ENCODE peak calls at places on chromosomes 3 and 15, in six cellular contexts. One of them, this sample, is unnamed.

GRCh38 chr15:93420050-93420452 is 331.0 kb upstream of the RGMA start:
- DNase-seq in IMR-90: no peak
- DNase-seq in mammary epithelial cell: peak; percentile 2
- DNase-seq in tibial artery: no peak
- DNase-seq in heart left ventricle: no peak
- DNase-seq in cardiac muscle cell: no peak
- DNase-seq in this sample: no peak

GRCh38 chr15:98518823-98519561 is 129.3 kb upstream of the IGF1R start:
- DNase-seq in IMR-90: peak; percentile 76
- DNase-seq in mammary epithelial cell: peak; percentile 57
- DNase-seq in tibial artery: no peak
- DNase-seq in heart left ventricle: peak; percentile 50
- DNase-seq in cardiac muscle cell: peak; percentile 85
- DNase-seq in this sample: peak; percentile 67

GRCh38 chr15:33492434-33493052 is 181.8 kb downstream of the RYR3 start:
- DNase-seq in IMR-90: no peak
- DNase-seq in mammary epithelial cell: no peak
- DNase-seq in tibial artery: no peak
- DNase-seq in heart left ventricle: no peak
- DNase-seq in cardiac muscle cell: no peak
- DNase-seq in this sample: no peak

GRCh38 chr15:89575656-89576416 is 567 bp downstream of the TICRR start:
- DNase-seq in IMR-90: peak; percentile 4
- DNase-seq in mammary epithelial cell: peak; percentile 37
- DNase-seq in tibial artery: no peak
- DNase-seq in heart left ventricle: no peak
- DNase-seq in cardiac muscle cell: peak; percentile 33
- DNase-seq in this sample: no peak

GRCh38 chr3:142004025-142004424 is 127.6 kb downstream of the ATP1B3 start:
- DNase-seq in IMR-90: no peak
- DNase-seq in mammary epithelial cell: no peak
- DNase-seq in tibial artery: no peak
- DNase-seq in heart left ventricle: no peak
- DNase-seq in cardiac muscle cell: no peak
- DNase-seq in this sample: no peak

GRCh38 chr3:107855710-107856109 is 235.1 kb downstream of the CD47 start:
- DNase-seq in IMR-90: peak; percentile 13
- DNase-seq in mammary epithelial cell: peak; percentile 36
- DNase-seq in tibial artery: no peak
- DNase-seq in heart left ventricle: no peak
- DNase-seq in cardiac muscle cell: peak; percentile 45
- DNase-seq in this sample: no peak

GRCh38 chr3:61908344-61908743 is 347.0 kb downstream of the PTPRG start:
- DNase-seq in IMR-90: peak; percentile 64
- DNase-seq in mammary epithelial cell: peak; percentile 20
- DNase-seq in tibial artery: no peak
- DNase-seq in heart left ventricle: no peak
- DNase-seq in cardiac muscle cell: peak; percentile 51
- DNase-seq in this sample: no peak

GRCh38 chr3:113314923-113315322 is 103.6 kb downstream of the BOC start:
- DNase-seq in IMR-90: no peak
- DNase-seq in mammary epithelial cell: no peak
- DNase-seq in tibial artery: no peak
- DNase-seq in heart left ventricle: no peak
- DNase-seq in cardiac muscle cell: no peak
- DNase-seq in this sample: no peak

GRCh38 chr3:29167180-29167579 is 113.7 kb upstream of the RBMS3 start:
- DNase-seq in IMR-90: peak; percentile 75
- DNase-seq in mammary epithelial cell: no peak
- DNase-seq in tibial artery: no peak
- DNase-seq in heart left ventricle: no peak
- DNase-seq in cardiac muscle cell: no peak
- DNase-seq in this sample: no peak

GRCh38 chr15:37143351-37143750 is 43.0 kb upstream of the MEIS2 start:
- DNase-seq in IMR-90: no peak
- DNase-seq in mammary epithelial cell: no peak
- DNase-seq in tibial artery: no peak
- DNase-seq in heart left ventricle: no peak
- DNase-seq in cardiac muscle cell: no peak
- DNase-seq in this sample: no peak

GRCh38 chr3:88785841-88786240 is 321.6 kb upstream of the EPHA3 start:
- DNase-seq in IMR-90: no peak
- DNase-seq in mammary epithelial cell: no peak
- DNase-seq in tibial artery: no peak
- DNase-seq in heart left ventricle: no peak
- DNase-seq in cardiac muscle cell: no peak
- DNase-seq in this sample: no peak

GRCh38 chr3:129502641-129503386 is 25.6 kb upstream of the RHO start:
- DNase-seq in IMR-90: no peak
- DNase-seq in mammary epithelial cell: no peak
- DNase-seq in tibial artery: no peak
- DNase-seq in heart left ventricle: peak; percentile 69
- DNase-seq in cardiac muscle cell: no peak
- DNase-seq in this sample: no peak

GRCh38 chr3:136350132-136350531 is 100.0 kb downstream of the PCCB start:
- DNase-seq in IMR-90: peak; percentile 98
- DNase-seq in mammary epithelial cell: peak; percentile 83
- DNase-seq in tibial artery: no peak
- DNase-seq in heart left ventricle: no peak
- DNase-seq in cardiac muscle cell: peak; percentile 95
- DNase-seq in this sample: peak; percentile 91

GRCh38 chr3:83321457-83321856 is 1560.0 kb upstream of the GBE1 start:
- DNase-seq in IMR-90: no peak
- DNase-seq in mammary epithelial cell: no peak
- DNase-seq in tibial artery: no peak
- DNase-seq in heart left ventricle: no peak
- DNase-seq in cardiac muscle cell: no peak
- DNase-seq in this sample: no peak

GRCh38 chr15:72168131-72168825 is 29.3 kb downstream of the GRAMD2A start:
- DNase-seq in IMR-90: peak; percentile 38
- DNase-seq in mammary epithelial cell: peak; percentile 87
- DNase-seq in tibial artery: no peak
- DNase-seq in heart left ventricle: no peak
- DNase-seq in cardiac muscle cell: peak; percentile 70
- DNase-seq in this sample: peak; percentile 54

GRCh38 chr3:27133062-27133461 is 236.1 kb downstream of the NEK10 start:
- DNase-seq in IMR-90: no peak
- DNase-seq in mammary epithelial cell: no peak
- DNase-seq in tibial artery: no peak
- DNase-seq in heart left ventricle: no peak
- DNase-seq in cardiac muscle cell: no peak
- DNase-seq in this sample: no peak

GRCh38 chr3:141094851-141095545 is 43.9 kb downstream of the SPSB4 start:
- DNase-seq in IMR-90: peak; percentile 9
- DNase-seq in mammary epithelial cell: no peak
- DNase-seq in tibial artery: peak; percentile 73
- DNase-seq in heart left ventricle: peak; percentile 91
- DNase-seq in cardiac muscle cell: peak; percentile 73
- DNase-seq in this sample: peak; percentile 72

GRCh38 chr3:110495201-110495927 is 576.3 kb upstream of the NECTIN3 start:
- DNase-seq in IMR-90: no peak
- DNase-seq in mammary epithelial cell: no peak
- DNase-seq in tibial artery: no peak
- DNase-seq in heart left ventricle: no peak
- DNase-seq in cardiac muscle cell: no peak
- DNase-seq in this sample: no peak

GRCh38 chr3:37536033-37536432 is 325.6 kb upstream of the CTDSPL start:
- DNase-seq in IMR-90: no peak
- DNase-seq in mammary epithelial cell: no peak
- DNase-seq in tibial artery: no peak
- DNase-seq in heart left ventricle: peak; percentile 79
- DNase-seq in cardiac muscle cell: no peak
- DNase-seq in this sample: no peak
- TF ChIP-seq CTCF in IMR-90: no peak
- TF ChIP-seq CTCF in mammary epithelial cell: peak; percentile 19
- TF ChIP-seq CTCF in tibial artery: peak; percentile 23
- TF ChIP-seq CTCF in heart left ventricle: peak; percentile 17
- TF ChIP-seq CTCF in cardiac muscle cell: no peak
- TF ChIP-seq CTCF in this sample: no peak

GRCh38 chr3:11671648-11672100 is 28.0 kb upstream of the VGLL4 start:
- DNase-seq in IMR-90: peak; percentile 54
- DNase-seq in mammary epithelial cell: no peak
- DNase-seq in tibial artery: peak; percentile 37
- DNase-seq in heart left ventricle: peak; percentile 43
- DNase-seq in cardiac muscle cell: peak; percentile 70
- DNase-seq in this sample: peak; percentile 43

GRCh38 chr3:11668243-11669232 is 24.8 kb upstream of the VGLL4 start:
- DNase-seq in IMR-90: peak; percentile 30
- DNase-seq in mammary epithelial cell: no peak
- DNase-seq in tibial artery: no peak
- DNase-seq in heart left ventricle: no peak
- DNase-seq in cardiac muscle cell: no peak
- DNase-seq in this sample: no peak

GRCh38 chr3:11672396-11672795 is 28.7 kb upstream of the VGLL4 start:
- DNase-seq in IMR-90: no peak
- DNase-seq in mammary epithelial cell: no peak
- DNase-seq in tibial artery: no peak
- DNase-seq in heart left ventricle: no peak
- DNase-seq in cardiac muscle cell: no peak
- DNase-seq in this sample: no peak
- H3K4me3 ChIP-seq in IMR-90: no peak overlapping the region
- H3K4me3 ChIP-seq in mammary epithelial cell: no peak overlapping the region
- H3K4me3 ChIP-seq in tibial artery: no peak overlapping the region
- H3K4me3 ChIP-seq in heart left ventricle: no peak overlapping the region
- H3K4me3 ChIP-seq in cardiac muscle cell: no peak overlapping the region
- H3K4me3 ChIP-seq in this sample: no peak overlapping the region

GRCh38 chr3:184142199-184142598 is 7.0 kb downstream of the EIF2B5 start:
- DNase-seq in IMR-90: no peak
- DNase-seq in mammary epithelial cell: no peak
- DNase-seq in tibial artery: no peak
- DNase-seq in heart left ventricle: no peak
- DNase-seq in cardiac muscle cell: no peak
- DNase-seq in this sample: no peak

GRCh38 chr3:184145881-184146280 is 9.3 kb upstream of the DVL3 start:
- DNase-seq in IMR-90: no peak
- DNase-seq in mammary epithelial cell: no peak
- DNase-seq in tibial artery: no peak
- DNase-seq in heart left ventricle: no peak
- DNase-seq in cardiac muscle cell: no peak
- DNase-seq in this sample: no peak

GRCh38 chr3:184143327-184143726 is 8.2 kb downstream of the EIF2B5 start:
- DNase-seq in IMR-90: no peak
- DNase-seq in mammary epithelial cell: no peak
- DNase-seq in tibial artery: no peak
- DNase-seq in heart left ventricle: no peak
- DNase-seq in cardiac muscle cell: no peak
- DNase-seq in this sample: no peak

GRCh38 chr3:184144505-184144904 is 9.3 kb downstream of the EIF2B5 start:
- DNase-seq in IMR-90: no peak
- DNase-seq in mammary epithelial cell: no peak
- DNase-seq in tibial artery: no peak
- DNase-seq in heart left ventricle: no peak
- DNase-seq in cardiac muscle cell: no peak
- DNase-seq in this sample: no peak

GRCh38 chr3:184145120-184145524 is 10.0 kb downstream of the EIF2B5 start:
- DNase-seq in IMR-90: peak; percentile 61
- DNase-seq in mammary epithelial cell: peak; percentile 67
- DNase-seq in tibial artery: no peak
- DNase-seq in heart left ventricle: no peak
- DNase-seq in cardiac muscle cell: peak; percentile 69
- DNase-seq in this sample: peak; percentile 53
- TF ChIP-seq CTCF in IMR-90: peak; percentile 53
- TF ChIP-seq CTCF in mammary epithelial cell: peak; percentile 74
- TF ChIP-seq CTCF in tibial artery: peak; percentile 24
- TF ChIP-seq CTCF in heart left ventricle: peak; percentile 40
- TF ChIP-seq CTCF in cardiac muscle cell: peak; percentile 48
- TF ChIP-seq CTCF in this sample: peak; percentile 50

GRCh38 chr15:68056097-68056865 is 2.2 kb downstream of the PIAS1 start:
- DNase-seq in IMR-90: no peak
- DNase-seq in mammary epithelial cell: no peak
- DNase-seq in tibial artery: no peak
- DNase-seq in heart left ventricle: no peak
- DNase-seq in cardiac muscle cell: no peak
- DNase-seq in this sample: no peak
- H3K4me3 ChIP-seq in IMR-90: no peak overlapping the region
- H3K4me3 ChIP-seq in mammary epithelial cell: peak overlapping the region; percentile 79
- H3K4me3 ChIP-seq in tibial artery: peak overlapping the region; percentile 97
- H3K4me3 ChIP-seq in heart left ventricle: peak overlapping the region; percentile 97
- H3K4me3 ChIP-seq in cardiac muscle cell: peak overlapping the region; percentile 76
- H3K4me3 ChIP-seq in this sample: peak overlapping the region; percentile 89

GRCh38 chr3:16533928-16534913 is 20.7 kb upstream of the RFTN1 start:
- DNase-seq in IMR-90: no peak
- DNase-seq in mammary epithelial cell: no peak
- DNase-seq in tibial artery: no peak
- DNase-seq in heart left ventricle: no peak
- DNase-seq in cardiac muscle cell: no peak
- DNase-seq in this sample: no peak

GRCh38 chr3:16524196-16524595 is 10.7 kb upstream of the RFTN1 start:
- DNase-seq in IMR-90: no peak
- DNase-seq in mammary epithelial cell: no peak
- DNase-seq in tibial artery: no peak
- DNase-seq in heart left ventricle: no peak
- DNase-seq in cardiac muscle cell: no peak
- DNase-seq in this sample: no peak

GRCh38 chr3:16528581-16528993 is 15.1 kb upstream of the RFTN1 start:
- DNase-seq in IMR-90: no peak
- DNase-seq in mammary epithelial cell: no peak
- DNase-seq in tibial artery: peak; percentile 69
- DNase-seq in heart left ventricle: peak; percentile 72
- DNase-seq in cardiac muscle cell: no peak
- DNase-seq in this sample: no peak

GRCh38 chr3:16528111-16528510 is 14.6 kb upstream of the RFTN1 start:
- DNase-seq in IMR-90: no peak
- DNase-seq in mammary epithelial cell: no peak
- DNase-seq in tibial artery: no peak
- DNase-seq in heart left ventricle: no peak
- DNase-seq in cardiac muscle cell: no peak
- DNase-seq in this sample: no peak

DNA sequence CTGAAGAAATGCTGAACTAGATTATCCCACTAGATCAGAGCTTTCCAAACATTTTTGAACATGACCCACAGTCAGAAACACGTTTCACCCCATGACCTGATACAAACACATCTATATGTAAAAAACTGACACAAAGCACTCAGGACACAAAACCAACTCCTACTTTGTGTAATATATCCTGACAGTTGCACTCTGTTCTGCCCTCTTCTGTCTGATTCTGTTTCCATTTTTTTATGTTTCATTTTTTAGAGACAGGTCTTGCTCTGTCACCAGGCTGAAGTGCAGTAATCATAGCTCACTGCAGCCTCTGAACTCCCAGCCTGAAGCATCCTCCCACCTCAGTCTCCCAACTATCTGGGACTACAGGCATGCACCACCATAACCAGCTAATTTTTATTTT is 15.8 kb upstream of the RFTN1 start:
- DNase-seq in IMR-90: no peak
- DNase-seq in mammary epithelial cell: no peak
- DNase-seq in tibial artery: no peak
- DNase-seq in heart left ventricle: no peak
- DNase-seq in cardiac muscle cell: no peak
- DNase-seq in this sample: no peak
- TF ChIP-seq CTCF in IMR-90: peak; percentile 31
- TF ChIP-seq CTCF in mammary epithelial cell: no peak
- TF ChIP-seq CTCF in tibial artery: no peak
- TF ChIP-seq CTCF in heart left ventricle: no peak
- TF ChIP-seq CTCF in cardiac muscle cell: peak; percentile 2
- TF ChIP-seq CTCF in this sample: no peak

DNA sequence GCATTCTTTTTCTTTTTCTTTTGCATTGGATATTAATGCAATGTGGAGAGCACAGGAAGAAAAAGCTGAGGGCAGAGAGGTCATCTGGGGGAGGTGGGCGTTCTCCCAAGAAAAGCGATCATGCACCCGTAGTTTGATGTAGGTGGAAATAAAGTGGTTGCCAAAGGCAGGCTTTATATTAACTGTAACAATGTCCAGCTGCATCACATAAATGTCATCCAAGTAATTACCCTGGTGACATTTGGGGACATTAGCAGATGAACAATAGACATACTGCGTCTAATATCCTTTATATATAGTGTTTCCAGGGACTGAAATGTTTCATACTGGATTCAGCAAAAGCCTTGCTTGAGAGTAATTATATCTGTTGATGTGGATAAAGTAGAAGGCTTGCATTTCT is 135.5 kb downstream of the CNTN6 start:
- DNase-seq in IMR-90: no peak
- DNase-seq in mammary epithelial cell: no peak
- DNase-seq in tibial artery: no peak
- DNase-seq in heart left ventricle: no peak
- DNase-seq in cardiac muscle cell: no peak
- DNase-seq in this sample: no peak
- H3K4me3 ChIP-seq in IMR-90: no peak overlapping the region
- H3K4me3 ChIP-seq in mammary epithelial cell: no peak overlapping the region
- H3K4me3 ChIP-seq in tibial artery: no peak overlapping the region
- H3K4me3 ChIP-seq in heart left ventricle: no peak overlapping the region
- H3K4me3 ChIP-seq in cardiac muscle cell: no peak overlapping the region
- H3K4me3 ChIP-seq in this sample: no peak overlapping the region

This sample was measured in astrocyte of the cerebellum.